ENCODE peak calls at places on chromosomes 1 and 21, in nine cellular contexts. F, Y, E, X, O, P, B, U and I are unnamed samples.

GRCh38 chr1:238088891-238089290 is 198.2 kb upstream of the ZP4 start:
- DNase-seq in F (no peak), Y (no peak), E (peak; percentile 83), X (no peak), O (no peak), P (no peak), B (no peak), U (no peak), I (no peak)

GRCh38 chr1:170402451-170403311 is 129.3 kb upstream of the GORAB start:
- DNase-seq in F (no peak), Y (no peak), E (no peak), X (no peak), O (peak; percentile 33), P (no peak), B (no peak), U (no peak), I (peak; percentile 49)

GRCh38 chr1:175376194-175376593 is 183.6 kb upstream of the KIAA0040 start:
- DNase-seq in F (no peak), Y (no peak), E (peak; percentile 51), X (peak; percentile 3), O (no peak), P (no peak), B (no peak), U (no peak), I (no peak)

GRCh38 chr21:36813071-36813470 is 114.2 kb downstream of the SIM2 start:
- DNase-seq in F (no peak), Y (no peak), E (no peak), X (no peak), O (no peak), P (no peak), B (no peak), U (no peak), I (peak; percentile 29)

GRCh38 chr1:114725230-114725629 is 8.7 kb upstream of the NRAS start:
- DNase-seq in F (no peak), Y (no peak), E (no peak), X (no peak), O (no peak), P (no peak), B (no peak), U (no peak), I (no peak)

GRCh38 chr1:91569411-91570104 is 68.9 kb downstream of the CDC7 start:
- DNase-seq in F (peak; percentile 55), Y (peak; percentile 68), E (no peak), X (peak; percentile 83), O (peak; percentile 92), P (no peak), B (peak; percentile 59), U (no peak), I (peak; percentile 96)

GRCh38 chr1:82706741-82707140 is 906.0 kb downstream of the ADGRL2 start:
- DNase-seq in F (peak; percentile 13), Y (no peak), E (no peak), X (peak; percentile 20), O (no peak), P (no peak), B (no peak), U (no peak), I (no peak)

GRCh38 chr1:31412732-31413404 is at the start of gene SERINC2:
- DNase-seq in F (no peak), Y (no peak), E (peak; percentile 80), X (no peak), O (peak; percentile 91), P (no peak), B (peak; percentile 82), U (no peak), I (peak; percentile 61)

GRCh38 chr21:28554660-28555475 is 437.8 kb downstream of the LTN1 start:
- DNase-seq in F (no peak), Y (no peak), E (no peak), X (peak; percentile 67), O (peak; percentile 8), P (no peak), B (no peak), U (no peak), I (no peak)

GRCh38 chr1:19872190-19872589 is 10.0 kb upstream of the OTUD3 start:
- DNase-seq in F (no peak), Y (peak; percentile 57), E (peak; percentile 85), X (no peak), O (no peak), P (no peak), B (peak; percentile 86), U (no peak), I (no peak)

GRCh38 chr21:15468368-15468767 is 261.4 kb upstream of the USP25 start:
- DNase-seq in F (no peak), Y (no peak), E (no peak), X (no peak), O (no peak), P (no peak), B (no peak), U (no peak), I (no peak)